ENCODE peak calls at places on chromosomes 11 and 22, in ten cellular contexts. T, B, P, K, I, N, X, Z, R and D are unnamed samples.

GRCh38 chr11:85665756-85666155 is 827 bp upstream of the CREBZF start:
- DNase-seq in T (no peak), B (no peak), P (no peak), K (peak), I (no peak), N (no peak), X (no peak), Z (no peak), R (no peak), D (no peak)

GRCh38 chr22:43411981-43412807 is at the start of gene MPPED1:
- DNase-seq in T (no peak), B (no peak), P (no peak), K (no peak), I (no peak), N (peak), X (no peak), Z (no peak), R (no peak), D (no peak)

GRCh38 chr11:17770048-17770652 is 35.6 kb downstream of the KCNC1 start:
- DNase-seq in T (no peak), B (no peak), P (no peak), K (no peak), I (peak), N (no peak), X (peak), Z (peak), R (no peak), D (no peak)

GRCh38 chr11:95671768-95672167 is 117.8 kb downstream of the FAM76B start:
- DNase-seq in T (no peak), B (no peak), P (no peak), K (no peak), I (no peak), N (no peak), X (no peak), Z (no peak), R (no peak), D (no peak)

GRCh38 chr11:121590772-121591404 is 138.1 kb upstream of the SORL1-AS1 start:
- DNase-seq in T (no peak), B (no peak), P (no peak), K (no peak), I (peak), N (no peak), X (no peak), Z (no peak), R (no peak), D (no peak)

GRCh38 chr11:130209944-130210854 is 50.6 kb downstream of the ST14 start:
- DNase-seq in T (peak), B (no peak), P (no peak), K (no peak), I (no peak), N (no peak), X (no peak), Z (no peak), R (no peak), D (no peak)

GRCh38 chr11:78954261-78954660 is 379.6 kb upstream of the NARS2 start:
- DNase-seq in T (no peak), B (no peak), P (no peak), K (no peak), I (no peak), N (no peak), X (no peak), Z (no peak), R (no peak), D (no peak)

GRCh38 chr11:115741376-115741775 is 237.2 kb upstream of the CADM1 start:
- DNase-seq in T (no peak), B (no peak), P (no peak), K (no peak), I (no peak), N (no peak), X (peak), Z (no peak), R (no peak), D (no peak)

GRCh38 chr11:72347691-72348090 is 86.6 kb downstream of the CLPB start:
- DNase-seq in T (no peak), B (no peak), P (no peak), K (no peak), I (no peak), N (no peak), X (no peak), Z (no peak), R (no peak), D (no peak)

GRCh38 chr11:42528471-42528870 is 783.3 kb upstream of the API5 start:
- DNase-seq in T (no peak), B (no peak), P (no peak), K (no peak), I (no peak), N (no peak), X (no peak), Z (no peak), R (no peak), D (no peak)

GRCh38 chr11:77175869-77176539 is 48.0 kb downstream of the MYO7A start:
- DNase-seq in T (no peak), B (no peak), P (peak), K (no peak), I (peak), N (peak), X (no peak), Z (no peak), R (no peak), D (no peak)

GRCh38 chr11:102430158-102430836 is 22.3 kb downstream of the TMEM123 start:
- DNase-seq in T (no peak), B (no peak), P (peak), K (no peak), I (peak), N (no peak), X (no peak), Z (no peak), R (no peak), D (no peak)

GRCh38 chr22:24327827-24328226 is 57.2 kb downstream of the SPECC1L start:
- DNase-seq in T (no peak), B (no peak), P (no peak), K (no peak), I (peak), N (no peak), X (no peak), Z (no peak), R (no peak), D (no peak)

GRCh38 chr11:1917523-1918435 is 1.7 kb upstream of the TNNT3 start:
- DNase-seq in T (no peak), B (no peak), P (no peak), K (no peak), I (peak), N (peak), X (no peak), Z (no peak), R (no peak), D (no peak)